ENCODE peak calls at places on chromosome 7, in nine cellular contexts. G, W, P, D, O, Y, N, R and T are unnamed samples. For H3K36me3 and H3K27me3, the result is how much of the 10 kb centered on the place peaks cover.

GRCh38 chr7:70647801-70648491 is 484.0 kb upstream of the GALNT17 start:
- DNase-seq in W (peak), Y (no peak), N (peak), R (no peak), D (peak), P (peak), G (no peak), O (no peak), T (peak)

GRCh38 chr7:159141159-159141558 is 3.5 kb downstream of the VIPR2 start:
- DNase-seq in R (no peak), G (no peak), N (no peak), Y (no peak), O (no peak), P (no peak), D (no peak), W (no peak), T (no peak)

GRCh38 chr7:52269669-52270068 is 765.8 kb upstream of the POM121L12 start:
- DNase-seq in Y (no peak), R (no peak), N (no peak), W (no peak), P (no peak), O (no peak), G (no peak), D (no peak), T (no peak)

GRCh38 chr7:137591444-137591843 is 247.9 kb upstream of the PTN start:
- DNase-seq in P (no peak), O (peak), W (no peak), R (no peak), N (no peak), G (no peak), D (no peak), Y (no peak), T (no peak)

GRCh38 chr7:70392870-70393269 is 739.1 kb upstream of the GALNT17 start:
- DNase-seq in G (no peak), N (no peak), Y (no peak), D (no peak), W (no peak), O (no peak), R (no peak), P (no peak), T (no peak)

GRCh38 chr7:23114854-23115253 is 9.3 kb downstream of the KLHL7 start:
- DNase-seq in R (no peak), W (no peak), G (no peak), O (no peak), Y (no peak), D (no peak), N (no peak), P (no peak), T (no peak)

GRCh38 chr7:157020514-157021070 is 10.1 kb upstream of the MNX1 start:
- DNase-seq in N (peak), P (no peak), D (no peak), W (no peak), G (no peak), R (no peak), O (no peak), Y (no peak), T (no peak)

GRCh38 chr7:112263519-112263918 is 57.0 kb downstream of the ZNF277 start:
- DNase-seq in R (no peak), Y (no peak), P (no peak), D (no peak), N (no peak), G (no peak), O (no peak), W (no peak), T (no peak)

GRCh38 chr7:74231232-74231590 is 21.4 kb downstream of the LAT2 start:
- DNase-seq in O (no peak), W (no peak), D (peak), G (no peak), P (no peak), R (no peak), N (no peak), Y (no peak), T (peak)

GRCh38 chr7:108480311-108480710 is 24.1 kb upstream of the NRCAM start:
- DNase-seq in O (no peak), R (no peak), P (no peak), W (no peak), D (no peak), N (no peak), Y (no peak), G (no peak), T (no peak)

GRCh38 chr7:13851756-13852155 is 137.7 kb downstream of the ETV1 start:
- DNase-seq in W (no peak), O (no peak), R (no peak), G (no peak), Y (no peak), D (no peak), N (no peak), P (no peak), T (no peak)

GRCh38 chr7:151339651-151340377 is 1.8 kb upstream of the NUB1 start:
- DNase-seq in O (no peak), R (no peak), N (no peak), W (peak), Y (no peak), G (no peak), P (no peak), D (no peak), T (no peak)

GRCh38 chr7:156865493-156865892 is 27.5 kb downstream of the LMBR1 start:
- DNase-seq in W (no peak), R (no peak), D (no peak), N (no peak), Y (no peak), P (no peak), O (no peak), G (no peak), T (no peak)

GRCh38 chr7:76121044-76121443 is 73.1 kb downstream of the MDH2 start:
- DNase-seq in G (no peak), N (no peak), P (no peak), Y (no peak), W (no peak), D (no peak), O (no peak), R (no peak), T (no peak)

GRCh38 chr7:40608321-40609075 is 473.7 kb downstream of the SUGCT start:
- DNase-seq in W (no peak), D (no peak), O (no peak), R (no peak), Y (no peak), P (no peak), G (no peak), N (no peak), T (no peak)

GRCh38 chr7:19116121-19117080 is 1.0 kb downstream of the TWIST1 start:
- DNase-seq in D (no peak), O (no peak), Y (no peak), W (no peak), R (no peak), P (no peak), N (no peak), G (peak), T (no peak)

GRCh38 chr7:45593877-45594276 is 19.7 kb downstream of the ADCY1 start:
- DNase-seq in R (no peak), D (no peak), W (no peak), N (peak), O (no peak), Y (no peak), P (no peak), G (no peak), T (no peak)

GRCh38 chr7:26440253-26440992 is 148.8 kb downstream of the SNX10 start:
- DNase-seq in P (no peak), N (no peak), Y (no peak), R (no peak), D (no peak), W (no peak), G (no peak), O (peak), T (no peak)

GRCh38 chr7:144038887-144039286 is 9.9 kb upstream of the OR2A5 start:
- DNase-seq in O (no peak), R (no peak), P (no peak), Y (no peak), W (no peak), G (no peak), D (no peak), N (no peak), T (no peak)

GRCh38 chr7:95469850-95470249 is 15.9 kb upstream of the ASB4 start:
- DNase-seq in O (no peak), D (no peak), N (no peak), Y (no peak), R (no peak), P (no peak), W (no peak), G (no peak), T (no peak)

GRCh38 chr7:32594965-32595364 is 99.7 kb downstream of the AVL9 start:
- DNase-seq in Y (no peak), O (no peak), N (no peak), G (no peak), D (no peak), P (no peak), R (no peak), W (no peak), T (no peak)

GRCh38 chr7:154504938-154505337 is 452.7 kb downstream of the DPP6 start:
- DNase-seq in Y (no peak), O (no peak), R (no peak), W (no peak), D (no peak), G (no peak), P (no peak), N (no peak), T (no peak)

GRCh38 chr7:13231216-13231615 is 543.8 kb downstream of the ARL4A start:
- DNase-seq in O (peak), P (no peak), D (no peak), Y (no peak), R (no peak), G (no peak), W (no peak), N (no peak), T (no peak)

GRCh38 chr7:128842674-128843641 is 12.8 kb downstream of the FLNC start:
- DNase-seq in P (no peak), W (no peak), N (no peak), R (no peak), Y (no peak), O (no peak), G (no peak), D (no peak), T (no peak)

GRCh38 chr7:128845987-128846386 is 15.8 kb downstream of the FLNC start:
- DNase-seq in G (no peak), R (no peak), W (no peak), Y (no peak), O (no peak), N (no peak), P (no peak), D (no peak), T (no peak)

GRCh38 chr7:128843938-128844621 is 13.9 kb downstream of the FLNC start:
- DNase-seq in O (no peak), D (no peak), R (no peak), P (no peak), Y (no peak), G (no peak), N (no peak), W (no peak), T (no peak)

GRCh38 chr7:128845475-128845874 is 15.3 kb downstream of the FLNC start:
- DNase-seq in O (no peak), D (no peak), G (no peak), P (no peak), N (no peak), Y (no peak), W (no peak), R (no peak), T (no peak)

GRCh38 chr7:128844777-128845311 is 14.6 kb downstream of the FLNC start:
- DNase-seq in G (no peak), W (no peak), D (no peak), P (no peak), R (no peak), O (no peak), Y (no peak), N (no peak), T (no peak)
- H3K36me3 ChIP-seq in G (half or more), W (under half), D (under half), P (under half), R (under half), O (half or more), Y (under half), N (under half), T (under half)

DNA sequence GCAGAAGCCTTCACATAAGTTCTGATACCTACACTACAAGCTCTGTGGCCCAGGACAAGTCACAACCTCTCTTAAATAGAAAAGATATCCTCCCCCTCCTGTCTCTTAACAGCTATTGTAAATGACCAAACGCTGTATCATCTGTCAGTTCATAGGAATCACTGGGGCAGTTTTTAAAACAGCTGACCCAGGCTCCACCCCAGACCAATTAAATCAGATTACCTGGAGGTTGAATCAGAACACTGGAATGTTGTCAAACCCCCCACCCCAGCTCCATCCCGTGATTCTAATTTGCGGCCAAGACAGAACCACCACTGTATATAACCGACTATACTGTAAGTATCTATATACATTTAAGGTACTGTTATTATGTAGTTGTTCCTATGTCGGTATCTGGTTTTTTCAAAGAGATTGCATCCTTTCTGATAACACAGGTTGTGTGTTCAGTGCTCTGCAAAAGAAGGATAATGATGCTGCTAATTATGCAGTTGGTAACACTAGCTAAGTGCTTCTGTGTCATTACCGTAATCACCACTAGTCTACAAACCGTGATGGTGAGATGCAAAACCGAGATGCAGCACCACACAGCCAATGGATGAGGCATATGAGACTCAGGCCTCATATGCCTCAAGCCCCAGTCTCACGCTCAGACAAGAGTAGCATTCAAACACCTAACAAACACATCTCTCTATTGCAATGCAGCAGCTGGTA is 47.4 kb downstream of the TNS3 start:
- DNase-seq in G (no peak), Y (no peak), N (no peak), R (no peak), O (peak), D (no peak), P (no peak), W (no peak), T (no peak)
- H3K4me3 ChIP-seq in G (no peak), Y (no peak), N (no peak), R (no peak), O (no peak), D (no peak), P (no peak), W (no peak), T (no peak)

DNA sequence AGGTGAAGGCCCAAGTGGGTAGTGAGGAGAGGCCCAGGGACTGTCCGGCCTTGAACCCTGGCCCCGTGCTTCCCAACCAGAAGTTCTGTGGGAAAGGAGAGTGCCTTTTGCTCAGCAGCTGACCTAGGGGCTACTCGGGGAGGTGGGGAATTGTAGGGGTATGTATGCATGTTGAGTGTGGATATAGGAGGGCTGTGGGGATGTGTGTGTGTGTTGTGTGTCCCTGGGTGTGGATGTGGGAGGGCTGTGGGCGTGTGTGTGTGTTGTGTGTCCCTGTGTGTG is 12.2 kb downstream of the EPHB6 start:
- DNase-seq in Y (no peak), W (no peak), D (no peak), R (no peak), N (no peak), O (no peak), P (no peak), G (no peak), T (no peak)
- H3K27me3 ChIP-seq in Y (under half), W (under half), D (under half), R (under half), N (under half), O (half or more), P (under half), G (under half), T (under half)

GRCh38 chr7:98309566-98309965 is 28.1 kb downstream of the BRI3 start:
- DNase-seq in O (no peak), D (no peak), Y (no peak), N (no peak), G (no peak), R (no peak), P (no peak), W (no peak), T (no peak)

GRCh38 chr7:98307971-98308466 is 26.5 kb downstream of the BRI3 start:
- DNase-seq in O (no peak), D (no peak), Y (no peak), R (no peak), G (no peak), W (no peak), P (no peak), N (no peak), T (no peak)

GRCh38 chr7:98303176-98303865 is 21.8 kb downstream of the BRI3 start:
- DNase-seq in O (no peak), P (no peak), G (no peak), N (no peak), W (no peak), Y (no peak), R (no peak), D (no peak), T (no peak)

GRCh38 chr7:98303906-98304305 is 22.4 kb downstream of the BRI3 start:
- DNase-seq in G (no peak), O (no peak), P (no peak), Y (no peak), D (no peak), R (no peak), W (no peak), N (no peak), T (no peak)

GRCh38 chr7:98305951-98306535 is 24.6 kb downstream of the BRI3 start:
- DNase-seq in P (no peak), R (no peak), N (no peak), O (no peak), W (no peak), Y (no peak), G (no peak), D (no peak), T (no peak)
- H3K36me3 ChIP-seq in P (under half), R (under half), N (under half), O (under half), W (under half), Y (half or more), G (under half), D (under half), T (under half)

DNA sequence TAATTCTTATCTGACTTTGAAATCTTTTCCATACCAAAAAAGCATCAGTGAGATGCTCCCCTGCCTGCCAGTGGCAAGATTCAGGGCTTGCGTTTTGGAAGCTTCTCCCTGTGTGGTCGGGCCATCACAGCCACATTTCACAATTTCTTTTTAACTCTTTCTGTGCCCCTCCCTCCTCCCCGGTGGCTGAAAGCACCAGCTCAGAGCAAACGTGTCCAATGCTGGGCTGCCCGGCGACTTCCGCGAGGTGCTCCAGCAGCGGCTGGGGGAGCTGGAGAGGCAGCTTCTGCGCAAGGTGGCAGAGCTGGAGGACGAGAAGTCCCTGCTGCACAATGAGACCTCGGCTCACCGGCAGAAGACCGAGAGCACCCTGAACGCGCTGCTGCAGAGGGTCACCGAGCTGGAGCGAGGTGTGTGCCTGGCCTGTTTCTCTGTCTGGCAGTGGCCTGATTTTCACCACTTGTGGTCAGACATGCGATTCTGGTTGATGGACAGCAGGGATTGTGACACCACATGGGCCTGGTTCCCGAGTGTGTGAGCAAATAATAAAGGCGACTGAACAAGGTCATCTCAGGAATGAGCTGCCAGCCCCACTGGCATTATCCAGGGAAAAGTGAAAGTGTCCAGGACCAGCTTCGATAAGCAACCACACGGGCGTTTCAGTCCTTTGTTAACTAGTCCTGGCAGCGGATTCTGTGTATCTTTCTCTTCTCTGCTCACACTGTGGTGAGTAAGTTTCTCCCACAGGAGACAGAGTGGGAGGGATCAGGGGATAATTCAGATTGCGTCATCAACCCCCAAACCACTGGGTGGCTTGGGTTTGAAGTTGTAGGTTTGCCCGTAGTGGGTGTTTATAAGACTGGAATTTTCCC is 2.6 kb downstream of the NPTX2 start:
- DNase-seq in G (no peak), N (no peak), D (no peak), O (no peak), W (no peak), Y (no peak), P (no peak), R (peak), T (no peak)
- H3K4me3 ChIP-seq in G (no peak), N (no peak), D (no peak), O (no peak), W (no peak), Y (peak), P (no peak), R (no peak), T (peak)

GRCh38 chr7:1732072-1732471 is 62.0 kb downstream of the ELFN1 start:
- DNase-seq in N (no peak), O (no peak), P (no peak), G (no peak), Y (no peak), R (no peak), W (no peak), D (no peak), T (no peak)

GRCh38 chr7:1729773-1730172 is 59.7 kb downstream of the ELFN1 start:
- DNase-seq in W (no peak), N (no peak), P (no peak), D (no peak), R (no peak), Y (no peak), O (no peak), G (no peak), T (no peak)

GRCh38 chr7:1727812-1728570 is 57.9 kb downstream of the ELFN1 start:
- DNase-seq in D (no peak), G (no peak), W (no peak), R (no peak), Y (no peak), N (no peak), O (no peak), P (no peak), T (no peak)

GRCh38 chr7:1727079-1727478 is 57.0 kb downstream of the ELFN1 start:
- DNase-seq in Y (no peak), W (no peak), P (no peak), R (no peak), N (no peak), D (no peak), G (no peak), O (no peak), T (no peak)

GRCh38 chr7:1729183-1729582 is 59.1 kb downstream of the ELFN1 start:
- DNase-seq in G (no peak), P (no peak), Y (no peak), R (no peak), N (no peak), W (no peak), O (no peak), D (no peak), T (no peak)
- H3K27me3 ChIP-seq in G (under half), P (under half), Y (under half), R (under half), N (under half), W (under half), O (half or more), D (under half), T (under half)

GRCh38 chr7:140347218-140347617 is 51.1 kb downstream of the SLC37A3 start:
- DNase-seq in Y (no peak), O (no peak), W (no peak), P (no peak), R (no peak), G (no peak), D (no peak), N (no peak), T (no peak)
- H3K36me3 ChIP-seq in Y (half or more), O (half or more), W (under half), P (under half), R (under half), G (under half), D (under half), N (under half), T (under half)

DNA sequence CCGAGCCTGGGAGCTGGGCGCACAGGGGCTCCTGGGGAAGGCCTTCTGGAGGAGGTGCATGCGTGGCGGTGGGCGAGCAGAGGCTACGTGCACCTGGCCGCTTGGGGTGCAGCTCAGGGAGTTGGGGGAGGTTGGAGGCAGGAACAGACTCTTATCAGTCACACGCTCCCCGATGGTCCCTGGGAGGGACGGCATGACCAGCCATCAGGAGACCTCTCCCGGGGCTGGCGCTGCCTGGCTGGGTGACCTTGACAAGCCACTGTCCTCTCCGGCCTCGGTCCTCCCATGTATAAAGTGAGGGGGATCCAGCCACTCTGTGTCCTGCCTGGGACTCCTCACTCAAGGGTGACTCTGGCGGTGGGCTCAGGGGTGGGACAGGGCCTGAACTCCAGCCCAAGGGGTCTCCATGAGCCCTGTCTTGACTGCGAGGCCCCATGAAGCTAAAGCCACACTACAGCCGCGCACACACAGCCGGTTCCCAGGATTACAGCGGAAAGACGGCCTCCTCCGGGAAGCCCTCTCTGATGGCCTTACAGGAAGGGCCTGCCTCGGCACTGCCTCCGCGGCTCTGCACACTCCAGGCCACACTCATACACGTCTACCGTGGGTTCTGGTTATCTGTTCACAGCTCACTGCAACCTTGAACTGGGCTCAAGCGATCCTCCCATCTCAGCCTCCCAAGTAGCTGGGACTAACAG is 2.3 kb downstream of the TMEM184A start:
- DNase-seq in O (no peak), P (no peak), G (no peak), Y (no peak), D (no peak), R (no peak), W (no peak), N (no peak), T (no peak)
- H3K4me3 ChIP-seq in O (no peak), P (no peak), G (no peak), Y (no peak), D (no peak), R (no peak), W (no peak), N (no peak), T (no peak)